ENCODE peak calls at places on chromosomes 12 and 14, in six cellular contexts. I is GM23338; B is cardiac fibroblast; U is lower lobe of right lung; H is CD4-positive, alpha-beta T cell; F is Peyer's patch. W is an unnamed sample.

GRCh38 chr12:10719482-10719881 is 3.6 kb downstream of the YBX3 start:
- DNase-seq in I (no peak), B (peak; percentile 53), U (no peak), H (no peak), F (no peak), W (no peak)

GRCh38 chr12:105835505-105835904 is 303.2 kb downstream of the NUAK1 start:
- DNase-seq in I (no peak), B (no peak), U (no peak), H (no peak), F (no peak), W (no peak)

GRCh38 chr12:117876492-117876816 is 92.3 kb downstream of the KSR2 start:
- DNase-seq in I (no peak), B (no peak), U (no peak), H (no peak), F (no peak), W (no peak)

GRCh38 chr12:115155665-115156645 is 472.0 kb upstream of the TBX3 start:
- DNase-seq in I (peak; percentile 45), B (peak; percentile 67), U (no peak), H (no peak), F (no peak), W (no peak)

GRCh38 chr14:24066490-24067132 is 4.8 kb upstream of the CPNE6 start:
- DNase-seq in I (no peak), B (no peak), U (no peak), H (no peak), F (no peak), W (no peak)

GRCh38 chr12:43331935-43332334 is 220.1 kb downstream of the ADAMTS20 start:
- DNase-seq in I (no peak), B (no peak), U (no peak), H (no peak), F (no peak), W (no peak)

GRCh38 chr14:102622262-102622885 is 29.9 kb downstream of the RCOR1 start:
- DNase-seq in I (peak; percentile 64), B (peak; percentile 29), U (no peak), H (no peak), F (no peak), W (no peak)

GRCh38 chr12:118981285-118982201 is at the start of gene SRRM4:
- DNase-seq in I (peak; percentile 95), B (no peak), U (peak; percentile 40), H (no peak), F (no peak), W (no peak)

GRCh38 chr12:55619352-55620138 is 17.1 kb upstream of the OR10P1 start:
- DNase-seq in I (peak; percentile 98), B (peak; percentile 94), U (no peak), H (peak; percentile 3), F (no peak), W (no peak)

GRCh38 chr14:94322648-94323570 is at the start of gene SERPINA6:
- DNase-seq in I (no peak), B (peak; percentile 74), U (no peak), H (no peak), F (no peak), W (no peak)

GRCh38 chr14:31022386-31022785 is 3.1 kb upstream of the AP4S1 start:
- DNase-seq in I (no peak), B (no peak), U (no peak), H (no peak), F (no peak), W (no peak)

GRCh38 chr12:52308807-52309425 is 12.3 kb downstream of the KRT83 start:
- DNase-seq in I (no peak), B (no peak), U (no peak), H (no peak), F (no peak), W (no peak)

GRCh38 chr12:6280053-6280469 is 30.4 kb upstream of the PLEKHG6 start:
- DNase-seq in I (no peak), B (peak; percentile 92), U (peak; percentile 70), H (no peak), F (no peak), W (no peak)

GRCh38 chr12:131825146-131825892 is 2.9 kb upstream of the MMP17 start:
- DNase-seq in I (no peak), B (peak; percentile 29), U (no peak), H (no peak), F (no peak), W (no peak)

GRCh38 chr12:54390176-54390667 is 5.7 kb upstream of the ZNF385A start:
- DNase-seq in I (peak; percentile 52), B (no peak), U (no peak), H (no peak), F (no peak), W (no peak)

GRCh38 chr12:128969480-128970055 is 116.3 kb downstream of the GLT1D1 start:
- DNase-seq in I (peak; percentile 69), B (no peak), U (no peak), H (no peak), F (no peak), W (no peak)

GRCh38 chr14:103103461-103104388 is 9.2 kb downstream of the EXOC3L4 start:
- DNase-seq in I (peak; percentile 55), B (peak; percentile 79), U (peak; percentile 77), H (no peak), F (no peak), W (no peak)

GRCh38 chr12:65778268-65779090 is 45.8 kb upstream of the HMGA2 start:
- DNase-seq in I (no peak), B (peak; percentile 37), U (no peak), H (no peak), F (no peak), W (no peak)

GRCh38 chr14:103526247-103526913 is 2.6 kb upstream of the TRMT61A start:
- DNase-seq in I (no peak), B (no peak), U (no peak), H (no peak), F (no peak), W (no peak)

GRCh38 chr14:67704484-67705089 is 2.9 kb downstream of the RDH12 start:
- DNase-seq in I (peak; percentile 85), B (peak; percentile 74), U (no peak), H (peak; percentile 9), F (no peak), W (no peak)

GRCh38 chr14:96225745-96226151 is 21.1 kb downstream of the BDKRB2 start:
- DNase-seq in I (peak; percentile 56), B (peak; percentile 15), U (no peak), H (no peak), F (no peak), W (no peak)
- TF ChIP-seq CTCF in I (peak; percentile 49), B (no peak), U (peak; percentile 6), H (no peak), F (peak; percentile 21), W (peak; percentile 38)

GRCh38 chr14:106606936-106607335 is 1080.6 kb downstream of the TMEM121 start:
- DNase-seq in I (no peak), B (no peak), U (no peak), H (no peak), F (no peak), W (no peak)

GRCh38 chr14:106610691-106611090 is 1084.3 kb downstream of the TMEM121 start:
- DNase-seq in I (no peak), B (no peak), U (no peak), H (no peak), F (no peak), W (no peak)

DNA sequence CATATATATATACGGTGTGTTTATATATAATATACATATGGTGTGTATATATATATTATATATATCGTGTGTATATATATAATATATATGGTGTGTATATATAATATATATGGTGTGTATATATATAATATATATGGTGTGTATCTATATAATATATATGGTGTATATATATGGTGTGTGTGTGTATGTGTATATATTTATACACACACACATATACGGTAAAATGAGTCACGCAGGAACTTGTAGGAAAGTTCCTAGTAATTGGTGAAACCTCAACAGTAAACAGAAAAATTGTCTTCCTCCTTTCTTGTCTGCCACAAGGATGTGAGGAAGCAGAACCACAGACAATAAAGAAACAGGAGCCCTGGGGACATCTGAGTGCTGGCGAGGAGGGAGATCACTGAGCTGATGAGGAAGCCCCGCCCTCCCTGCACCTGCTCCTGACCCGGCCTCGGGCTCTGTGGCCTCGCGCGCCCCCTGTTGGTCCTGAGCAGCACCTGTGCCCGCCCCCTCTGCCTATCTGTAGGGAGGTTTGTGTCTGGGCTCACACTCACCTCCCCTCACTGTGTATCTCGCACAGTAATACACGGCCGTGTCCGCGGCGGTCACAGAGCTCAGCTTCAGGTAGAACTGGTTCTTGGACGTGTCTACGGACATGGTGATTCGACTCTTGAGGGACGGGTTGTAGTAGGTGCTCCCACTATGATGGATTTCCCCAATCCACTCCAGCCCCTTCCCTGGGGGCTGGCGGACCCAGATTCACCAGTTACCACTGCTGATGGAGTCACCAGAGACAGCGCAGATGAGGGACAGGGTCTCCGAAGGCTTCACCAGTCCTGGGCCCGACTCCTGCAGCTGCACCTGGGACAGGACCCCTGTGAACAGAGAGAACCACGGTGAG is 1079.4 kb downstream of the TMEM121 start:
- DNase-seq in I (no peak), B (no peak), U (peak; percentile 71), H (peak; percentile 74), F (peak; percentile 87), W (no peak)
- TF ChIP-seq CTCF in I (no peak), B (no peak), U (no peak), H (peak; percentile 61), F (peak; percentile 28), W (no peak)

GRCh38 chr12:49442915-49443314 is 75.7 kb downstream of the SPATS2 start:
- DNase-seq in I (no peak), B (no peak), U (no peak), H (no peak), F (no peak), W (no peak)
- TF ChIP-seq CTCF in I (no peak), B (no peak), U (no peak), H (no peak), F (no peak), W (no peak)

GRCh38 chr12:121440768-121441167 is 40.9 kb downstream of the RNF34 start:
- DNase-seq in I (no peak), B (no peak), U (no peak), H (no peak), F (no peak), W (no peak)

GRCh38 chr12:121439715-121440114 is 39.8 kb downstream of the RNF34 start:
- DNase-seq in I (no peak), B (no peak), U (no peak), H (no peak), F (no peak), W (no peak)

GRCh38 chr12:121438905-121439304 is 39.0 kb downstream of the RNF34 start:
- DNase-seq in I (no peak), B (no peak), U (no peak), H (no peak), F (no peak), W (no peak)

GRCh38 chr12:121436706-121437105 is 36.8 kb downstream of the RNF34 start:
- DNase-seq in I (no peak), B (no peak), U (no peak), H (no peak), F (no peak), W (no peak)

GRCh38 chr12:121438207-121438606 is 38.3 kb downstream of the RNF34 start:
- DNase-seq in I (no peak), B (no peak), U (no peak), H (no peak), F (no peak), W (no peak)
- TF ChIP-seq CTCF in I (no peak), B (no peak), U (no peak), H (no peak), F (no peak), W (no peak)

DNA sequence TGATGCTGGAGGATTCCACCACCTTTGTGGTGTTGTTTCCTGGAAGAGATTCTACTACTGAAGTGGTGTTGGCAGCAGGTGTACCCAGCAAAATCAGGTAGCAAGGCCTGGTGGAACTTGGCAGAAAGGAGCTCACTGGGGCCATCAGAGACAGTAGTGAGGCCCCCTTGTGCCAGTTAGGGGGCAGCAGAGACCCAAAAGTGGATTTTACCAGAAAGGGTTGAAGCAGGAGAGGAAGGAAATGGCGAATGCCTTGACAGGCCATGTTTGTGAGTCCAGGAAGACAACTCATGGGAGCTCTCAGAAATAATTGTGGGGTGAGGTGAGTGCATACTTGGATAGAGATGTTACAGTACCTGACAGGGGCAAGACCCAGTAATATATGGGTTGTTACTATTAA is 137.7 kb upstream of the FGD4 start:
- DNase-seq in I (peak; percentile 62), B (no peak), U (no peak), H (no peak), F (no peak), W (no peak)
- TF ChIP-seq CTCF in I (peak; percentile 73), B (no peak), U (no peak), H (no peak), F (no peak), W (no peak)

W was measured in omental fat pad.